ENCODE peak calls at places on chromosomes 16 and 17, in five cellular contexts. One of them, this sample, is unnamed.

GRCh38 chr17:76909971-76910760 is 42.0 kb downstream of the MGAT5B start:
- DNase-seq in upper lobe of right lung: peak; percentile 79
- DNase-seq in GM23338: peak; percentile 94
- DNase-seq in left lung: no peak
- DNase-seq in body of pancreas: peak; percentile 34
- DNase-seq in this sample: peak; percentile 44

GRCh38 chr16:48054881-48055601 is 100.8 kb downstream of the ABCC12 start:
- DNase-seq in GM23338: peak; percentile 85
- DNase-seq in body of pancreas: peak; percentile 57
- DNase-seq in upper lobe of right lung: no peak
- DNase-seq in left lung: no peak
- DNase-seq in this sample: peak; percentile 41

GRCh38 chr16:75424096-75424762 is 9.1 kb downstream of the CFDP1 start:
- DNase-seq in GM23338: no peak
- DNase-seq in left lung: no peak
- DNase-seq in body of pancreas: no peak
- DNase-seq in upper lobe of right lung: no peak
- DNase-seq in this sample: no peak

GRCh38 chr16:56041556-56042140 is 149.6 kb upstream of the GNAO1 start:
- DNase-seq in left lung: no peak
- DNase-seq in upper lobe of right lung: no peak
- DNase-seq in GM23338: peak; percentile 86
- DNase-seq in body of pancreas: peak; percentile 32
- DNase-seq in this sample: peak; percentile 36

GRCh38 chr17:7392696-7393612 is 1.4 kb downstream of the PLSCR3 start:
- DNase-seq in upper lobe of right lung: no peak
- DNase-seq in body of pancreas: no peak
- DNase-seq in GM23338: peak; percentile 47
- DNase-seq in left lung: peak; percentile 78
- DNase-seq in this sample: no peak

GRCh38 chr17:70235252-70235651 is 65.9 kb downstream of the KCNJ2 start:
- DNase-seq in upper lobe of right lung: no peak
- DNase-seq in left lung: no peak
- DNase-seq in body of pancreas: no peak
- DNase-seq in GM23338: no peak
- DNase-seq in this sample: no peak

GRCh38 chr17:7574176-7574953 is 5.1 kb upstream of the CD68 start:
- DNase-seq in GM23338: no peak
- DNase-seq in body of pancreas: no peak
- DNase-seq in left lung: no peak
- DNase-seq in upper lobe of right lung: no peak
- DNase-seq in this sample: no peak

GRCh38 chr17:681738-682137 is 32.9 kb downstream of the VPS53 start:
- DNase-seq in left lung: no peak
- DNase-seq in body of pancreas: no peak
- DNase-seq in GM23338: no peak
- DNase-seq in upper lobe of right lung: no peak
- DNase-seq in this sample: no peak

GRCh38 chr16:52050418-52050817 is 496.5 kb downstream of the TOX3 start:
- DNase-seq in left lung: no peak
- DNase-seq in upper lobe of right lung: no peak
- DNase-seq in GM23338: no peak
- DNase-seq in body of pancreas: no peak
- DNase-seq in this sample: peak; percentile 85

GRCh38 chr17:19315104-19315503 is 47.4 kb downstream of the B9D1 start:
- DNase-seq in left lung: peak; percentile 11
- DNase-seq in upper lobe of right lung: peak; percentile 10
- DNase-seq in GM23338: no peak
- DNase-seq in body of pancreas: no peak
- DNase-seq in this sample: no peak

GRCh38 chr17:59830007-59830630 is 62.6 kb downstream of the TUBD1 start:
- DNase-seq in left lung: no peak
- DNase-seq in GM23338: no peak
- DNase-seq in upper lobe of right lung: no peak
- DNase-seq in body of pancreas: no peak
- DNase-seq in this sample: no peak

GRCh38 chr17:4719684-4720221 is 9.3 kb downstream of the ARRB2 start:
- DNase-seq in GM23338: no peak
- DNase-seq in left lung: no peak
- DNase-seq in body of pancreas: peak; percentile 69
- DNase-seq in upper lobe of right lung: no peak
- DNase-seq in this sample: no peak

GRCh38 chr16:86117756-86118155 is 218.8 kb downstream of the IRF8 start:
- DNase-seq in upper lobe of right lung: no peak
- DNase-seq in GM23338: no peak
- DNase-seq in left lung: no peak
- DNase-seq in body of pancreas: no peak
- DNase-seq in this sample: no peak

GRCh38 chr16:12133738-12134137 is 157.2 kb downstream of the SNX29 start:
- DNase-seq in left lung: no peak
- DNase-seq in upper lobe of right lung: no peak
- DNase-seq in body of pancreas: no peak
- DNase-seq in GM23338: no peak
- DNase-seq in this sample: no peak

GRCh38 chr16:29837833-29838232 is 17.6 kb downstream of the MVP start:
- DNase-seq in body of pancreas: no peak
- DNase-seq in left lung: no peak
- DNase-seq in GM23338: no peak
- DNase-seq in upper lobe of right lung: no peak
- DNase-seq in this sample: no peak

GRCh38 chr17:34669511-34669910 is 90.1 kb downstream of the TMEM132E start:
- DNase-seq in left lung: no peak
- DNase-seq in upper lobe of right lung: no peak
- DNase-seq in GM23338: no peak
- DNase-seq in body of pancreas: no peak
- DNase-seq in this sample: no peak

GRCh38 chr16:74035816-74036215 is 260.8 kb upstream of the PSMD7 start:
- DNase-seq in body of pancreas: no peak
- DNase-seq in GM23338: peak; percentile 49
- DNase-seq in left lung: no peak
- DNase-seq in upper lobe of right lung: no peak
- DNase-seq in this sample: no peak

GRCh38 chr17:78347453-78347852 is 12.4 kb downstream of the SOCS3 start:
- DNase-seq in left lung: no peak
- DNase-seq in GM23338: no peak
- DNase-seq in upper lobe of right lung: peak; percentile 84
- DNase-seq in body of pancreas: peak; percentile 80
- DNase-seq in this sample: no peak

GRCh38 chr17:78355045-78355641 is 4.7 kb downstream of the SOCS3 start:
- DNase-seq in upper lobe of right lung: no peak
- DNase-seq in left lung: no peak
- DNase-seq in GM23338: no peak
- DNase-seq in body of pancreas: no peak
- DNase-seq in this sample: no peak

GRCh38 chr17:78349831-78350631 is 9.8 kb downstream of the SOCS3 start:
- DNase-seq in upper lobe of right lung: no peak
- DNase-seq in body of pancreas: no peak
- DNase-seq in GM23338: no peak
- DNase-seq in left lung: no peak
- DNase-seq in this sample: no peak

GRCh38 chr17:78348055-78348745 is 11.7 kb downstream of the SOCS3 start:
- DNase-seq in GM23338: no peak
- DNase-seq in body of pancreas: no peak
- DNase-seq in upper lobe of right lung: no peak
- DNase-seq in left lung: no peak
- DNase-seq in this sample: no peak

DNA sequence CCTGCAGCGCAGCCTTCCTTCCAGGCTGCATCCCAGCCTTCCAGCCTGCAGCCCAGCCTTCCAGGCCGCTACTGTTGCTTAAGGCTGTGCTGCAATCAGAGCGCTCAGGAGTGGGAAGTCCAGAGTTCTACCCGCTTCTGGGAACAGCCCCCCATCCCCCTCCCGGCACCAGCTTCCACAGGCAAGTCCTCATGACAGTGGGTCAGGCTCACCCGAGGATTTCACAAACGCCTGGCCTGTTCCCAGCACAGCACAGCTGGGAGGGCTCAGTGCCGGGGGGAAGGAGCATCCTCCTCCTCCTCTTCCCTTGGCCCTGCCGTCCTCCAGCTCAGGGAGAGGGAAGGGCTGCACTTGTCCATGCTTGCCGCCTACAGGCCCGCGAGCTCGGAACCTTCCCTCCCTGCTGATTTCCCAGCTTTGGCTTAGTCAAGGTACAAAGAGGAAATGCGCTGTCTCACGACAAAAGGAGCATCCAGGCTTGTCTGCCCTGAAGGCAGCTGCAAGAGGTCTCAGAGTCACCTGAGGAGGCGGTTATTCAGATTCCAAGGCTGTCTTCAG is 8.3 kb downstream of the SOCS3 start:
- DNase-seq in body of pancreas: peak; percentile 77
- DNase-seq in upper lobe of right lung: peak; percentile 96
- DNase-seq in GM23338: peak; percentile 90
- DNase-seq in left lung: peak; percentile 94
- DNase-seq in this sample: peak; percentile 98
- TF ChIP-seq CTCF in body of pancreas: no peak
- TF ChIP-seq CTCF in upper lobe of right lung: no peak
- TF ChIP-seq CTCF in GM23338: peak; percentile 25
- TF ChIP-seq CTCF in left lung: no peak
- TF ChIP-seq CTCF in this sample: no peak

GRCh38 chr16:58152246-58152868 is 23.2 kb upstream of the CFAP20 start:
- DNase-seq in GM23338: no peak
- DNase-seq in upper lobe of right lung: no peak
- DNase-seq in body of pancreas: no peak
- DNase-seq in left lung: no peak
- DNase-seq in this sample: no peak

GRCh38 chr16:58148526-58148925 is 19.3 kb upstream of the CFAP20 start:
- DNase-seq in upper lobe of right lung: no peak
- DNase-seq in body of pancreas: no peak
- DNase-seq in left lung: no peak
- DNase-seq in GM23338: peak; percentile 12
- DNase-seq in this sample: no peak

GRCh38 chr16:58148099-58148498 is 18.9 kb upstream of the CFAP20 start:
- DNase-seq in left lung: no peak
- DNase-seq in GM23338: no peak
- DNase-seq in upper lobe of right lung: no peak
- DNase-seq in body of pancreas: no peak
- DNase-seq in this sample: no peak
- H3K4me3 ChIP-seq in left lung: no peak overlapping the region
- H3K4me3 ChIP-seq in GM23338: no peak overlapping the region
- H3K4me3 ChIP-seq in upper lobe of right lung: no peak overlapping the region
- H3K4me3 ChIP-seq in body of pancreas: no peak overlapping the region
- H3K4me3 ChIP-seq in this sample: no peak overlapping the region

GRCh38 chr17:9598661-9599060 is 22.2 kb downstream of the CFAP52 start:
- DNase-seq in upper lobe of right lung: no peak
- DNase-seq in body of pancreas: no peak
- DNase-seq in GM23338: no peak
- DNase-seq in left lung: no peak
- DNase-seq in this sample: peak; percentile 21

GRCh38 chr17:9587969-9588656 is 11.7 kb downstream of the CFAP52 start:
- DNase-seq in left lung: no peak
- DNase-seq in body of pancreas: no peak
- DNase-seq in GM23338: peak; percentile 33
- DNase-seq in upper lobe of right lung: no peak
- DNase-seq in this sample: no peak

DNA sequence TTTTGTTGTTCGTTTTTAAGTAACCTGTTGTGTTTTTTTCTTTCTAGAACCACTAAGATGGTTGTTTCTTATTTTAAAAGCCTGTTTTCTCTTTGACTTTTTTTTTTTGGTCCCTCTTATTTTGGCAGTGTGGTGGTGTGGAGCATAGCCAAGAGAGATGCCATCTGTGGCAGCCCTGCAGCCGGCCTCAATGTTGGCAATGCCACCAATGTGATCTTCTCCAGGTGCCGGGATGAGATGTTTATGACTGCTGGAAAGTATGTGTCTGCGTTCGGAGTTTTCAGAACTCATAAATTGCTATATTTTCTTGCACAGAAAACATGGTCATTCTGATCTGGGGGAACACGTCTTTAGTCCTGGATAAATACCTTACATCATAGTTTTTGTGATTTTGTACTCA is 17.6 kb downstream of the CFAP52 start:
- DNase-seq in upper lobe of right lung: no peak
- DNase-seq in left lung: no peak
- DNase-seq in body of pancreas: no peak
- DNase-seq in GM23338: no peak
- DNase-seq in this sample: no peak
- TF ChIP-seq CTCF in upper lobe of right lung: no peak
- TF ChIP-seq CTCF in left lung: no peak
- TF ChIP-seq CTCF in body of pancreas: no peak
- TF ChIP-seq CTCF in GM23338: no peak
- TF ChIP-seq CTCF in this sample: no peak

GRCh38 chr16:1890701-1891035 is 18.7 kb upstream of the MEIOB start:
- DNase-seq in upper lobe of right lung: no peak
- DNase-seq in body of pancreas: no peak
- DNase-seq in left lung: no peak
- DNase-seq in GM23338: no peak
- DNase-seq in this sample: no peak

GRCh38 chr16:1884889-1885288 is 12.9 kb upstream of the MEIOB start:
- DNase-seq in GM23338: peak; percentile 46
- DNase-seq in upper lobe of right lung: no peak
- DNase-seq in left lung: no peak
- DNase-seq in body of pancreas: no peak
- DNase-seq in this sample: no peak

GRCh38 chr16:1887711-1888354 is 15.9 kb upstream of the MEIOB start:
- DNase-seq in upper lobe of right lung: no peak
- DNase-seq in GM23338: no peak
- DNase-seq in left lung: peak; percentile 56
- DNase-seq in body of pancreas: no peak
- DNase-seq in this sample: no peak

GRCh38 chr16:1895068-1895467 is 23.1 kb upstream of the MEIOB start:
- DNase-seq in left lung: peak; percentile 13
- DNase-seq in GM23338: no peak
- DNase-seq in body of pancreas: no peak
- DNase-seq in upper lobe of right lung: no peak
- DNase-seq in this sample: no peak

DNA sequence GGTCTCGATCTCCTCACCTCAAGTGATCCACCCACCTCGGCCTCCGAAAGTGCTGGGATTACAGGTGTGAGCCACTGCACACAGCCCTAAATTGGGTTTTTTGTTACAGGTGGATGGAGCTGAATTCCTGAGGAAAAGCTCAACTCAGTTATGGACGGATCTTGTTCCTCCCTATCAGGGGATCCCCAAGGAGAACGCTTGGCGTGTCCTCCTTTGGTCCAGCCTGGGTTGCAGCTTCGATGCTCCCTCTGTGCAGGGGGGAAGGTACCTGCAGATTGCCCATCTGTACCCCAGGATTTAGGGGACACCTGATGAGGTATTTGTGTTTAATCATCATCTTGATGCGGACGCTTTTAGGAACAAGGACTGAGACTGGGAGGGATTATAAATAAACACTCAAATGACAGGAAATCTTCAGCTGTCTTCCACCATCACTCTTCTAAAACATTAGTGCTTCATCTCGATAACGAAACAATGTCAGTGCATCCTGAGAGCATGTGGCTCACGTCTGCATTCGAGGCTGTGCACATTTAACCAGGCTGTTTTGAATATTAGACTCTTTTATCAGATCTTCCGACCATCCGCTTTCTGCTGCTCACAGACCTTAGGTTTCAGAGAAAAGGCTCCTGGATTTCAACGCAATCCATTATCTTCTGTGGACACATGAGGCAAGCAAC is 18.2 kb upstream of the MEIOB start:
- DNase-seq in body of pancreas: no peak
- DNase-seq in upper lobe of right lung: no peak
- DNase-seq in GM23338: no peak
- DNase-seq in left lung: peak; percentile 21
- DNase-seq in this sample: no peak
- H3K4me3 ChIP-seq in body of pancreas: no peak overlapping the region
- H3K4me3 ChIP-seq in upper lobe of right lung: no peak overlapping the region
- H3K4me3 ChIP-seq in GM23338: no peak overlapping the region
- H3K4me3 ChIP-seq in left lung: no peak overlapping the region
- H3K4me3 ChIP-seq in this sample: no peak overlapping the region

This sample was measured in mammary epithelial cell.